ENCODE peak calls at places on chromosomes 12 and 14, in seven cellular contexts. One of them, this sample, is unnamed.

GRCh38 chr12:53595212-53595611 is 31.0 kb downstream of the ATF7 start:
- DNase-seq in SK-N-SH: no peak
- DNase-seq in HCT116: no peak
- DNase-seq in GM12878: no peak
- DNase-seq in HepG2: no peak
- DNase-seq in K562: no peak
- DNase-seq in H1: no peak
- DNase-seq in this sample: no peak

GRCh38 chr12:132259872-132260695 is 69.3 kb downstream of the GALNT9 start:
- DNase-seq in SK-N-SH: no peak
- DNase-seq in GM12878: no peak
- DNase-seq in HepG2: no peak
- DNase-seq in K562: no peak
- DNase-seq in H1: no peak
- DNase-seq in HCT116: no peak
- DNase-seq in this sample: no peak

GRCh38 chr14:73686901-73687300 is 27.3 kb downstream of the PNMA1 start:
- DNase-seq in K562: no peak
- DNase-seq in HCT116: no peak
- DNase-seq in H1: no peak
- DNase-seq in GM12878: no peak
- DNase-seq in HepG2: no peak
- DNase-seq in SK-N-SH: no peak
- DNase-seq in this sample: no peak

GRCh38 chr14:102893452-102893851 is 29.0 kb upstream of the AMN start:
- DNase-seq in HepG2: no peak
- DNase-seq in K562: no peak
- DNase-seq in SK-N-SH: no peak
- DNase-seq in HCT116: no peak
- DNase-seq in H1: no peak
- DNase-seq in GM12878: peak
- DNase-seq in this sample: no peak

GRCh38 chr12:57620936-57621496 is 9.8 kb downstream of the ARHGEF25 start:
- DNase-seq in GM12878: no peak
- DNase-seq in HCT116: no peak
- DNase-seq in HepG2: no peak
- DNase-seq in K562: no peak
- DNase-seq in SK-N-SH: peak
- DNase-seq in H1: peak
- DNase-seq in this sample: no peak

GRCh38 chr14:76742185-76742584 is 19.1 kb upstream of the VASH1 start:
- DNase-seq in SK-N-SH: no peak
- DNase-seq in GM12878: no peak
- DNase-seq in HepG2: no peak
- DNase-seq in K562: no peak
- DNase-seq in H1: no peak
- DNase-seq in HCT116: no peak
- DNase-seq in this sample: no peak

GRCh38 chr12:128290938-128291337 is 24.0 kb downstream of the TMEM132C start:
- DNase-seq in K562: no peak
- DNase-seq in HepG2: no peak
- DNase-seq in HCT116: no peak
- DNase-seq in H1: no peak
- DNase-seq in SK-N-SH: no peak
- DNase-seq in GM12878: no peak
- DNase-seq in this sample: no peak

GRCh38 chr14:54450535-54450934 is 9.4 kb upstream of the CNIH1 start:
- DNase-seq in HepG2: no peak
- DNase-seq in H1: no peak
- DNase-seq in HCT116: no peak
- DNase-seq in K562: no peak
- DNase-seq in SK-N-SH: peak
- DNase-seq in GM12878: peak
- DNase-seq in this sample: no peak

GRCh38 chr14:90062852-90063539 is 1.2 kb downstream of the KCNK13 start:
- DNase-seq in K562: no peak
- DNase-seq in SK-N-SH: no peak
- DNase-seq in H1: peak
- DNase-seq in HepG2: no peak
- DNase-seq in HCT116: no peak
- DNase-seq in GM12878: no peak
- DNase-seq in this sample: no peak

GRCh38 chr14:78327426-78328210 is 157.4 kb downstream of the NRXN3 start:
- DNase-seq in HepG2: no peak
- DNase-seq in H1: no peak
- DNase-seq in SK-N-SH: no peak
- DNase-seq in K562: no peak
- DNase-seq in HCT116: no peak
- DNase-seq in GM12878: no peak
- DNase-seq in this sample: no peak

GRCh38 chr12:3311491-3312103 is 179.4 kb upstream of the PRMT8 start:
- DNase-seq in HepG2: no peak
- DNase-seq in H1: no peak
- DNase-seq in GM12878: no peak
- DNase-seq in K562: no peak
- DNase-seq in SK-N-SH: no peak
- DNase-seq in HCT116: no peak
- DNase-seq in this sample: no peak

GRCh38 chr12:122312926-122313325 is 46.6 kb upstream of the VPS33A start:
- DNase-seq in GM12878: no peak
- DNase-seq in K562: no peak
- DNase-seq in HCT116: no peak
- DNase-seq in SK-N-SH: no peak
- DNase-seq in HepG2: no peak
- DNase-seq in H1: no peak
- DNase-seq in this sample: no peak

DNA sequence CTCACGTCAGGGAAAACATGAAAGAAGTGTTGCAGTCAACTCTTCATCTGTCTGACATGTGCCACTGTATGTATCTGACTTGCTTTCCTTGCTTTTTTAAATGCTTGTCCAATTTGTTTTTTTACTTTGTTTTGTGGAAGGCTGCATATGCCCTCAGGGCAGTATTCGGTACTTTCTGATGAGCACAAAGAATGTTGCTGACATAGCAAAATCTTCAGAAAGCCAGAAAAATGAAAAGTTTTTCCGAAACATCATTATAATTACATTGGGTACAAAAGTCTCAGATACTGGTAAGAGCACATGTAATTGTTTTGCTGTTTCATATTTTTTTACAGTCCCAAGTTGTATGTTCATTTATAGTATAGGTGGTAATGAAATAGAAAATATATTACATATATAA is 144.3 kb downstream of the NTS start:
- DNase-seq in H1: no peak
- DNase-seq in K562: no peak
- DNase-seq in GM12878: no peak
- DNase-seq in HCT116: no peak
- DNase-seq in SK-N-SH: no peak
- DNase-seq in HepG2: no peak
- DNase-seq in this sample: no peak
- TF ChIP-seq JUND in H1: no peak
- TF ChIP-seq JUND in K562: no peak
- TF ChIP-seq JUND in GM12878: no peak
- TF ChIP-seq JUND in HCT116: no peak
- TF ChIP-seq JUND in SK-N-SH: no peak
- TF ChIP-seq JUND in HepG2: no peak
- TF ChIP-seq JUND in this sample: no peak

DNA sequence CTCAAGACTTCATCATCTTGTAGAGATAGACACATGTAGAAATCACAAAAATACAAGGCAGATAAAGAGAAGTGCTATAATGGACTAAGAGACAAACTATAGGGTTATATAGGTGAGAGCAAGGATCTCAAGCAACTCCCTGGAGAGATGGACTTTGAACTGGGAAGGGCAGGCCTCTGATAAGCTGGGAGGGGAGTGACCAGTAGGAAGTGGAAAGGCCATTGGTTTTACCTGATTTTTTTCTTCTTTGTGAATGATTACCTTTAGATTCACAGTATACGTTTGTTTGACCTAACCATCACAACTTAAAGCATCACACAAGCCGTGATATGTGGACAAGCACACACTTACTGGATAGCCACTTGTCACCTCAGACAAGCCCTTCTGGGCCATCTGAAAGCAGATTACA is 5.2 kb upstream of the TEP1 start:
- DNase-seq in H1: no peak
- DNase-seq in SK-N-SH: no peak
- DNase-seq in GM12878: no peak
- DNase-seq in K562: no peak
- DNase-seq in HepG2: peak
- DNase-seq in HCT116: no peak
- DNase-seq in this sample: no peak
- TF ChIP-seq JUND in H1: no peak
- TF ChIP-seq JUND in SK-N-SH: no peak
- TF ChIP-seq JUND in GM12878: no peak
- TF ChIP-seq JUND in K562: no peak
- TF ChIP-seq JUND in HepG2: no peak
- TF ChIP-seq JUND in HCT116: no peak
- TF ChIP-seq JUND in this sample: no peak

DNA sequence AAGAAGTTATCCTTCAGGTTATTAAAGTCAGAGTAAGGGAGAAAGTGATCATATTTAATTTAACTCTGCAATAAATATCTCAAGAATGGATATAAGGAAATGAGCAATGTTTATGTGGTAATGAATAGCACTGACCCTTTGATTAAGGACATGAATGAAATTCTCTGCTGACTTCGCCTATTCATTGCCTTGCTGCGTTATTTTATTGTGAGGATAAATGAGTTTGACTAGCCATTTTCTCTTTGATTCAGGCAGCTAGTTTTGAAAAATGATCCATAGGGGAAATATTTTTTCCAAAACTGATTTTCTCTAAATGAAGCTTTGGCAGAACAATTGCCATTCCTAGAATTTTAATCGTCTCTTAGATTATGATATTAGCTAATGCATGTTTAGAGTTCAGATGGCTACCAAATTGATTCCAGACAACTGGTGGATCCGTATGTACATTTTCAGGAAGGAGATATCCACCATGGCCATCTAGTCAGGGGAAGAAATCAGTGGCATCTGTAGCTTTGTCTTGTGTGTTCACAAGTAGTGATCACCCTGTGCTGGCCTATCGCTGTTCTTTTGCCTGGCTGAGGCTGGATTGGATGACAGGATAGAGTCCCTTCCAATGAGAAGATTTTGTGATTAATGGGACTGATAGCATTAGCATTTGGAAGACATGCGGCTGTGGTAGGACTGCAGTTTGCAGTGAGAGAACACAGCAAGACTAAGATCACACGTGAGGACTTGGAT is 302.3 kb upstream of the RGS6 start:
- DNase-seq in HCT116: no peak
- DNase-seq in HepG2: no peak
- DNase-seq in SK-N-SH: peak
- DNase-seq in GM12878: no peak
- DNase-seq in K562: no peak
- DNase-seq in H1: no peak
- DNase-seq in this sample: no peak
- TF ChIP-seq JUND in HCT116: no peak
- TF ChIP-seq JUND in HepG2: no peak
- TF ChIP-seq JUND in SK-N-SH: peak
- TF ChIP-seq JUND in GM12878: no peak
- TF ChIP-seq JUND in K562: no peak
- TF ChIP-seq JUND in H1: no peak
- TF ChIP-seq JUND in this sample: no peak

GRCh38 chr12:34395056-34396005 is 373.0 kb downstream of the ALG10 start:
- DNase-seq in SK-N-SH: peak
- DNase-seq in GM12878: no peak
- DNase-seq in K562: peak
- DNase-seq in HCT116: no peak
- DNase-seq in H1: peak
- DNase-seq in HepG2: no peak
- DNase-seq in this sample: no peak

GRCh38 chr12:34393821-34394150 is 371.5 kb downstream of the ALG10 start:
- DNase-seq in K562: no peak
- DNase-seq in HepG2: no peak
- DNase-seq in H1: no peak
- DNase-seq in HCT116: no peak
- DNase-seq in SK-N-SH: peak
- DNase-seq in GM12878: no peak
- DNase-seq in this sample: no peak

GRCh38 chr12:34393086-34393820 is 371.0 kb downstream of the ALG10 start:
- DNase-seq in HepG2: no peak
- DNase-seq in SK-N-SH: no peak
- DNase-seq in H1: no peak
- DNase-seq in HCT116: no peak
- DNase-seq in GM12878: no peak
- DNase-seq in K562: no peak
- DNase-seq in this sample: no peak

GRCh38 chr12:34392741-34393085 is 370.4 kb downstream of the ALG10 start:
- DNase-seq in SK-N-SH: no peak
- DNase-seq in K562: no peak
- DNase-seq in HepG2: no peak
- DNase-seq in H1: no peak
- DNase-seq in HCT116: no peak
- DNase-seq in GM12878: no peak
- DNase-seq in this sample: no peak

GRCh38 chr12:34394211-34395055 is 372.1 kb downstream of the ALG10 start:
- DNase-seq in H1: peak
- DNase-seq in K562: no peak
- DNase-seq in HCT116: no peak
- DNase-seq in GM12878: no peak
- DNase-seq in SK-N-SH: peak
- DNase-seq in HepG2: no peak
- DNase-seq in this sample: no peak
- TF ChIP-seq JUND in H1: no peak
- TF ChIP-seq JUND in K562: no peak
- TF ChIP-seq JUND in HCT116: no peak
- TF ChIP-seq JUND in GM12878: no peak
- TF ChIP-seq JUND in SK-N-SH: no peak
- TF ChIP-seq JUND in HepG2: no peak
- TF ChIP-seq JUND in this sample: no peak

GRCh38 chr12:87779858-87780498 is 249.2 kb downstream of the C12orf50 start:
- DNase-seq in K562: no peak
- DNase-seq in GM12878: no peak
- DNase-seq in H1: no peak
- DNase-seq in HepG2: no peak
- DNase-seq in SK-N-SH: no peak
- DNase-seq in HCT116: no peak
- DNase-seq in this sample: no peak

GRCh38 chr12:87784350-87784749 is 244.9 kb downstream of the C12orf50 start:
- DNase-seq in HepG2: no peak
- DNase-seq in H1: no peak
- DNase-seq in HCT116: no peak
- DNase-seq in SK-N-SH: no peak
- DNase-seq in K562: no peak
- DNase-seq in GM12878: no peak
- DNase-seq in this sample: no peak

GRCh38 chr12:87779016-87779415 is 250.2 kb downstream of the C12orf50 start:
- DNase-seq in HepG2: no peak
- DNase-seq in H1: no peak
- DNase-seq in K562: no peak
- DNase-seq in HCT116: no peak
- DNase-seq in SK-N-SH: no peak
- DNase-seq in GM12878: no peak
- DNase-seq in this sample: peak

GRCh38 chr12:87778065-87778464 is 251.1 kb downstream of the C12orf50 start:
- DNase-seq in SK-N-SH: no peak
- DNase-seq in K562: no peak
- DNase-seq in GM12878: no peak
- DNase-seq in HepG2: no peak
- DNase-seq in H1: no peak
- DNase-seq in HCT116: no peak
- DNase-seq in this sample: no peak

GRCh38 chr12:87782838-87783237 is 246.4 kb downstream of the C12orf50 start:
- DNase-seq in HepG2: no peak
- DNase-seq in GM12878: no peak
- DNase-seq in H1: no peak
- DNase-seq in K562: no peak
- DNase-seq in HCT116: no peak
- DNase-seq in SK-N-SH: no peak
- DNase-seq in this sample: no peak
- TF ChIP-seq JUND in HepG2: no peak
- TF ChIP-seq JUND in GM12878: no peak
- TF ChIP-seq JUND in H1: no peak
- TF ChIP-seq JUND in K562: no peak
- TF ChIP-seq JUND in HCT116: no peak
- TF ChIP-seq JUND in SK-N-SH: no peak
- TF ChIP-seq JUND in this sample: no peak